ENCODE peak calls at places on chromosomes 4 and X, in ten cellular contexts. X is Daoy, P is activated B cell treated with CpG ODN at 0.5 μM for 24 hours, G is T47D, R is Kasumi-1, H is neural crest cell, Q is LHCN-M2, Y is tibial nerve, C is fibroblast of mammary gland, F is RKO. L is an unnamed sample.

GRCh38 chr4:142326181-142326580 is 519.9 kb downstream of the INPP4B start:
- DNase-seq in C (no peak), Y (no peak), P (no peak), G (no peak), H (no peak), R (no peak), Q (no peak), F (no peak), X (no peak), L (no peak)

GRCh38 chr4:143337600-143338287 is 1.1 kb downstream of the GAB1 start:
- DNase-seq in H (peak), X (peak), G (no peak), P (no peak), Q (peak), C (peak), F (peak), R (peak), Y (peak), L (peak)

GRCh38 chr4:37837446-37837845 is 11.0 kb downstream of the PGM2 start:
- DNase-seq in P (no peak), C (peak), R (peak), G (no peak), Q (peak), H (no peak), Y (no peak), F (peak), X (peak), L (no peak)

GRCh38 chr4:128793859-128794667 is 15.4 kb upstream of the JADE1 start:
- DNase-seq in X (no peak), Q (no peak), H (no peak), P (no peak), Y (no peak), C (peak), R (no peak), G (no peak), F (no peak), L (no peak)

GRCh38 chr4:133152801-133153526 is 3.9 kb downstream of the PCDH10 start:
- DNase-seq in G (peak), Q (peak), H (no peak), F (no peak), R (no peak), P (no peak), X (peak), C (no peak), Y (no peak), L (no peak)

GRCh38 chr4:140752669-140753068 is 3.5 kb downstream of the TBC1D9 start:
- DNase-seq in R (no peak), P (no peak), G (no peak), C (peak), H (no peak), F (no peak), Y (no peak), X (no peak), Q (no peak), L (no peak)

GRCh38 chr4:47451657-47452056 is 11.8 kb downstream of the COMMD8 start:
- DNase-seq in P (no peak), G (no peak), C (peak), H (no peak), Y (no peak), F (no peak), Q (no peak), X (no peak), R (no peak), L (peak)

GRCh38 chr4:4216668-4217067 is 10.1 kb downstream of the OTOP1 start:
- DNase-seq in F (peak), H (no peak), P (no peak), G (no peak), Y (no peak), R (no peak), X (peak), C (peak), Q (peak), L (peak)

GRCh38 chr4:40192286-40193017 is 4.4 kb upstream of the RHOH start:
- DNase-seq in F (no peak), Q (no peak), G (no peak), H (no peak), Y (no peak), X (no peak), R (no peak), P (no peak), C (peak), L (no peak)

GRCh38 chrX:12610079-12610478 is 181.1 kb upstream of the PRPS2 start:
- DNase-seq in X (peak), P (no peak), R (peak), H (no peak), Y (no peak), F (peak), G (no peak), C (peak), Q (peak), L (peak)

GRCh38 chrX:53682885-53683555 is 3.5 kb downstream of the HUWE1 start:
- DNase-seq in R (peak), G (no peak), X (peak), P (no peak), C (peak), Q (peak), F (peak), Y (peak), H (peak), L (peak)

GRCh38 chr4:166091146-166091545 is 218.1 kb downstream of the TLL1 start:
- DNase-seq in R (no peak), C (peak), P (no peak), G (no peak), F (no peak), Y (no peak), H (no peak), Q (no peak), X (no peak), L (no peak)

GRCh38 chr4:141501931-141502330 is 134.5 kb upstream of the IL15 start:
- DNase-seq in F (no peak), R (no peak), G (no peak), C (peak), H (no peak), Q (peak), P (no peak), X (no peak), Y (no peak), L (peak)

GRCh38 chr4:138982754-138983153 is 32.8 kb upstream of the NOCT start:
- DNase-seq in H (no peak), Y (no peak), X (no peak), Q (no peak), P (no peak), C (no peak), G (no peak), F (no peak), R (no peak), L (no peak)

GRCh38 chr4:85081196-85081595 is 114.7 kb upstream of the WDFY3 start:
- DNase-seq in F (no peak), Q (no peak), H (no peak), P (no peak), Y (no peak), G (no peak), X (no peak), C (no peak), R (no peak), L (no peak)

GRCh38 chrX:100743009-100743615 is 11.2 kb upstream of the SYTL4 start:
- DNase-seq in Q (no peak), G (no peak), P (no peak), Y (no peak), C (no peak), F (no peak), R (no peak), X (no peak), H (no peak), L (no peak)

GRCh38 chrX:118839334-118839958 is 15.8 kb downstream of the ZCCHC12 start:
- DNase-seq in Q (peak), R (peak), F (no peak), Y (peak), X (peak), H (peak), G (peak), P (peak), C (peak), L (peak)

GRCh38 chrX:108000751-108001150 is 18.6 kb upstream of the TEX13B start:
- DNase-seq in R (no peak), G (no peak), X (no peak), Q (peak), C (peak), Y (no peak), F (no peak), P (no peak), H (no peak), L (peak)

GRCh38 chr4:38133711-38134480 is 173.7 kb downstream of the PTTG2 start:
- DNase-seq in Q (no peak), P (no peak), H (no peak), C (no peak), X (no peak), Y (no peak), R (no peak), F (no peak), G (no peak), L (no peak)

GRCh38 chr4:15002659-15003440 is 569 bp downstream of the CPEB2 start:
- DNase-seq in Q (peak), H (peak), R (peak), G (peak), F (peak), X (peak), Y (peak), P (peak), C (peak), L (peak)

GRCh38 chr4:168900080-168900479 is 110.0 kb downstream of the CBR4 start:
- DNase-seq in P (no peak), F (no peak), Q (no peak), R (no peak), H (no peak), Y (peak), C (peak), G (no peak), X (no peak), L (no peak)

GRCh38 chr4:96598465-96598864 is 758.6 kb downstream of the PDHA2 start:
- DNase-seq in P (no peak), G (no peak), F (no peak), R (no peak), H (no peak), Y (no peak), Q (peak), X (no peak), C (no peak), L (peak)

GRCh38 chr4:166324321-166324720 is 451.3 kb downstream of the TLL1 start:
- DNase-seq in P (no peak), R (peak), H (peak), X (peak), F (peak), Q (peak), C (peak), G (no peak), Y (no peak), L (peak)

L was measured in myocyte.